ENCODE peak calls at places on chromosomes 16 and 17, in seven cellular contexts. H is left cardiac atrium, T is SHP77 treated with DMSO at 0.1 percent for 48 hours, N is adrenal gland, U is Kasumi-1, V is substantia nigra, M is ELR. F is an unnamed sample.

GRCh38 chr17:80222376-80223141 is 2.3 kb downstream of the SLC26A11 start:
- DNase-seq in H (no peak), T (no peak), N (no peak), U (no peak), V (no peak), M (no peak), F (no peak)

GRCh38 chr17:77427471-77427991 is 286.8 kb downstream of the SEC14L1 start:
- DNase-seq in H (peak), T (no peak), N (peak), U (no peak), V (no peak), M (peak), F (peak)

GRCh38 chr16:53622315-53622714 is 81.3 kb downstream of the RPGRIP1L start:
- DNase-seq in H (no peak), T (no peak), N (no peak), U (no peak), V (no peak), M (no peak), F (no peak)

GRCh38 chr17:76623271-76624146 is 20.0 kb downstream of the ST6GALNAC1 start:
- DNase-seq in H (peak), T (peak), N (peak), U (peak), V (peak), M (peak), F (peak)

GRCh38 chr16:3282747-3283524 is at the start of gene ZNF263:
- DNase-seq in H (peak), T (peak), N (peak), U (peak), V (peak), M (peak), F (peak)

GRCh38 chr17:80671823-80672105 is 127.1 kb downstream of the RPTOR start:
- DNase-seq in H (no peak), T (no peak), N (no peak), U (no peak), V (no peak), M (no peak), F (no peak)

GRCh38 chr17:8163978-8164814 is 1.4 kb upstream of the VAMP2 start:
- DNase-seq in H (peak), T (peak), N (peak), U (peak), V (peak), M (peak), F (peak)

GRCh38 chr17:2423271-2423670 is 22.4 kb upstream of the MNT start:
- DNase-seq in H (no peak), T (no peak), N (no peak), U (no peak), V (no peak), M (no peak), F (no peak)

GRCh38 chr17:48251950-48252349 is 144.4 kb downstream of the SNX11 start:
- DNase-seq in H (no peak), T (no peak), N (no peak), U (no peak), V (no peak), M (no peak), F (no peak)

GRCh38 chr17:62321451-62321850 is 58.9 kb upstream of the EFCAB3 start:
- DNase-seq in H (no peak), T (no peak), N (no peak), U (no peak), V (no peak), M (peak), F (no peak)

GRCh38 chr16:69601250-69601649 is 35.5 kb downstream of the NFAT5 start:
- DNase-seq in H (no peak), T (no peak), N (no peak), U (no peak), V (no peak), M (no peak), F (no peak)

GRCh38 chr17:42311240-42312034 is 23.1 kb downstream of the STAT5A start:
- DNase-seq in H (peak), T (no peak), N (peak), U (peak), V (peak), M (peak), F (no peak)

GRCh38 chr17:63512896-63513644 is 10.1 kb upstream of the KCNH6 start:
- DNase-seq in H (no peak), T (no peak), N (no peak), U (no peak), V (no peak), M (no peak), F (no peak)

GRCh38 chr17:6670571-6670970 is 19.0 kb downstream of the C17orf100 start:
- DNase-seq in H (no peak), T (no peak), N (no peak), U (no peak), V (no peak), M (no peak), F (no peak)

GRCh38 chr17:36755586-36755985 is 154.2 kb downstream of the MRM1 start:
- DNase-seq in H (no peak), T (no peak), N (peak), U (no peak), V (no peak), M (peak), F (peak)

GRCh38 chr17:29663155-29663554 is 40.4 kb upstream of the CORO6 start:
- DNase-seq in H (no peak), T (no peak), N (no peak), U (no peak), V (no peak), M (no peak), F (no peak)

GRCh38 chr16:66471696-66472393 is 44.8 kb downstream of the BEAN1 start:
- DNase-seq in H (no peak), T (no peak), N (no peak), U (no peak), V (no peak), M (no peak), F (no peak)

GRCh38 chr16:57611184-57611583 is 17.2 kb upstream of the ADGRG1 start:
- DNase-seq in H (no peak), T (no peak), N (peak), U (no peak), V (no peak), M (peak), F (no peak)

GRCh38 chr17:19727466-19728113 is 11.2 kb upstream of the SLC47A2 start:
- DNase-seq in H (peak), T (peak), N (peak), U (no peak), V (peak), M (no peak), F (peak)

GRCh38 chr16:24508614-24509013 is 30.8 kb upstream of the RBBP6 start:
- DNase-seq in H (no peak), T (no peak), N (peak), U (no peak), V (no peak), M (peak), F (peak)

GRCh38 chr17:81396722-81397313 is 1.6 kb downstream of the BAHCC1 start:
- DNase-seq in H (peak), T (peak), N (peak), U (peak), V (peak), M (peak), F (no peak)

GRCh38 chr17:5418858-5419355 is 555 bp downstream of the NUP88 start:
- DNase-seq in H (no peak), T (peak), N (no peak), U (peak), V (no peak), M (peak), F (peak)

GRCh38 chr17:19996502-19996901 is 12.7 kb upstream of the SPECC1 start:
- DNase-seq in H (no peak), T (peak), N (no peak), U (peak), V (no peak), M (no peak), F (no peak)

GRCh38 chr17:69672924-69673323 is 258.4 kb downstream of the MAP2K6 start:
- DNase-seq in H (no peak), T (no peak), N (no peak), U (no peak), V (no peak), M (peak), F (peak)

GRCh38 chr16:61791465-61791864 is 244.8 kb downstream of the CDH8 start:
- DNase-seq in H (no peak), T (no peak), N (no peak), U (no peak), V (no peak), M (no peak), F (no peak)

GRCh38 chr17:64786337-64786736 is 124.2 kb upstream of the SMURF2 start:
- DNase-seq in H (no peak), T (no peak), N (no peak), U (no peak), V (no peak), M (no peak), F (no peak)

GRCh38 chr16:2082171-2082982 is 34.6 kb downstream of the TSC2 start:
- DNase-seq in H (no peak), T (no peak), N (peak), U (no peak), V (no peak), M (no peak), F (no peak)

GRCh38 chr17:63042443-63042842 is 76.4 kb downstream of the TANC2 start:
- DNase-seq in H (no peak), T (no peak), N (no peak), U (no peak), V (no peak), M (no peak), F (no peak)

GRCh38 chr17:40526668-40527067 is 25.2 kb upstream of the TNS4 start:
- DNase-seq in H (peak), T (no peak), N (no peak), U (no peak), V (no peak), M (no peak), F (no peak)

GRCh38 chr17:79749156-79749815 is 18.5 kb downstream of the ENPP7 start:
- DNase-seq in H (no peak), T (no peak), N (no peak), U (no peak), V (no peak), M (peak), F (peak)

GRCh38 chr17:48642059-48642842 is 16.1 kb upstream of the HOXB9 start:
- DNase-seq in H (no peak), T (no peak), N (no peak), U (no peak), V (no peak), M (no peak), F (no peak)

GRCh38 chr16:58409316-58409973 is 17.2 kb downstream of the GINS3 start:
- DNase-seq in H (peak), T (no peak), N (peak), U (no peak), V (no peak), M (peak), F (peak)

GRCh38 chr17:5485270-5486205 is at the start of gene DERL2:
- DNase-seq in H (no peak), T (peak), N (no peak), U (no peak), V (no peak), M (peak), F (peak)

GRCh38 chr16:80231118-80231515 is 309.7 kb upstream of the DYNLRB2 start:
- DNase-seq in H (no peak), T (no peak), N (no peak), U (no peak), V (no peak), M (no peak), F (no peak)

GRCh38 chr17:79043931-79044320 is 20.0 kb downstream of the C1QTNF1 start:
- DNase-seq in H (no peak), T (no peak), N (peak), U (no peak), V (no peak), M (no peak), F (no peak)